ENCODE peak calls at places on chromosome 13, in four cellular contexts. One of them, this sample, is unnamed.

GRCh38 chr13:73767747-73768315 is 366.4 kb downstream of the KLF12 start:
- DNase-seq in COR-L47: no peak
- DNase-seq in cardiac fibroblast: peak
- DNase-seq in stimulated activated CD8-positive, alpha-beta memory T cell treated with anti-CD3 and anti-CD28 coated beads, Interleukin-7, amount 100 ng/mL, for 1 hour: no peak
- DNase-seq in this sample: no peak

GRCh38 chr13:114309806-114310410 is 4.4 kb upstream of the CHAMP1 start:
- DNase-seq in COR-L47: no peak
- DNase-seq in cardiac fibroblast: no peak
- DNase-seq in stimulated activated CD8-positive, alpha-beta memory T cell treated with anti-CD3 and anti-CD28 coated beads, Interleukin-7, amount 100 ng/mL, for 1 hour: no peak
- DNase-seq in this sample: no peak

GRCh38 chr13:99301913-99302636 is 5.1 kb downstream of the GPR183 start:
- DNase-seq in COR-L47: no peak
- DNase-seq in cardiac fibroblast: no peak
- DNase-seq in stimulated activated CD8-positive, alpha-beta memory T cell treated with anti-CD3 and anti-CD28 coated beads, Interleukin-7, amount 100 ng/mL, for 1 hour: no peak
- DNase-seq in this sample: no peak

GRCh38 chr13:32041429-32041828 is 9.9 kb downstream of the FRY start:
- DNase-seq in COR-L47: no peak
- DNase-seq in cardiac fibroblast: no peak
- DNase-seq in stimulated activated CD8-positive, alpha-beta memory T cell treated with anti-CD3 and anti-CD28 coated beads, Interleukin-7, amount 100 ng/mL, for 1 hour: no peak
- DNase-seq in this sample: no peak

GRCh38 chr13:103303078-103303651 is 236.9 kb upstream of the SLC10A2 start:
- DNase-seq in COR-L47: no peak
- DNase-seq in cardiac fibroblast: no peak
- DNase-seq in stimulated activated CD8-positive, alpha-beta memory T cell treated with anti-CD3 and anti-CD28 coated beads, Interleukin-7, amount 100 ng/mL, for 1 hour: no peak
- DNase-seq in this sample: no peak

GRCh38 chr13:100197116-100197515 is 108.2 kb downstream of the PCCA start:
- DNase-seq in COR-L47: no peak
- DNase-seq in cardiac fibroblast: no peak
- DNase-seq in stimulated activated CD8-positive, alpha-beta memory T cell treated with anti-CD3 and anti-CD28 coated beads, Interleukin-7, amount 100 ng/mL, for 1 hour: no peak
- DNase-seq in this sample: no peak

GRCh38 chr13:28044608-28045007 is 55.8 kb downstream of the FLT3 start:
- DNase-seq in COR-L47: no peak
- DNase-seq in cardiac fibroblast: no peak
- DNase-seq in stimulated activated CD8-positive, alpha-beta memory T cell treated with anti-CD3 and anti-CD28 coated beads, Interleukin-7, amount 100 ng/mL, for 1 hour: no peak
- DNase-seq in this sample: no peak

GRCh38 chr13:98411617-98412310 is 165.1 kb downstream of the STK24 start:
- DNase-seq in COR-L47: no peak
- DNase-seq in cardiac fibroblast: no peak
- DNase-seq in stimulated activated CD8-positive, alpha-beta memory T cell treated with anti-CD3 and anti-CD28 coated beads, Interleukin-7, amount 100 ng/mL, for 1 hour: no peak
- DNase-seq in this sample: no peak

GRCh38 chr13:51101636-51102218 is 9.3 kb downstream of the C13orf42 start:
- DNase-seq in COR-L47: peak
- DNase-seq in cardiac fibroblast: no peak
- DNase-seq in stimulated activated CD8-positive, alpha-beta memory T cell treated with anti-CD3 and anti-CD28 coated beads, Interleukin-7, amount 100 ng/mL, for 1 hour: no peak
- DNase-seq in this sample: no peak

GRCh38 chr13:40652588-40652940 is 13.9 kb downstream of the FOXO1 start:
- DNase-seq in COR-L47: no peak
- DNase-seq in cardiac fibroblast: no peak
- DNase-seq in stimulated activated CD8-positive, alpha-beta memory T cell treated with anti-CD3 and anti-CD28 coated beads, Interleukin-7, amount 100 ng/mL, for 1 hour: no peak
- DNase-seq in this sample: no peak

GRCh38 chr13:112887557-112887991 is 81.4 kb upstream of the MCF2L start:
- DNase-seq in COR-L47: no peak
- DNase-seq in cardiac fibroblast: no peak
- DNase-seq in stimulated activated CD8-positive, alpha-beta memory T cell treated with anti-CD3 and anti-CD28 coated beads, Interleukin-7, amount 100 ng/mL, for 1 hour: no peak
- DNase-seq in this sample: no peak

GRCh38 chr13:25768726-25769270 is 283.0 kb downstream of the SHISA2 start:
- DNase-seq in COR-L47: no peak
- DNase-seq in cardiac fibroblast: no peak
- DNase-seq in stimulated activated CD8-positive, alpha-beta memory T cell treated with anti-CD3 and anti-CD28 coated beads, Interleukin-7, amount 100 ng/mL, for 1 hour: no peak
- DNase-seq in this sample: no peak

This sample was measured in cortex of kidney.